ENCODE peak calls at places on chromosomes 2 and 18, in eight cellular contexts. Y, E, L, M, S, U, D and X are unnamed samples.

GRCh38 chr2:144596074-144596871 is 76.4 kb upstream of the ZEB2 start:
- DNase-seq in M (no peak), Y (no peak), S (peak; percentile 9), E (no peak), L (no peak), U (no peak), D (no peak), X (peak; percentile 41)

GRCh38 chr18:9707381-9708056 is 582 bp upstream of the RAB31 start:
- DNase-seq in E (no peak), M (no peak), S (no peak), U (no peak), Y (no peak), D (no peak), L (peak; percentile 60), X (no peak)

GRCh38 chr2:136319227-136319626 is 201.3 kb upstream of the CXCR4 start:
- DNase-seq in U (no peak), L (no peak), Y (no peak), S (no peak), M (no peak), E (no peak), D (no peak), X (no peak)

GRCh38 chr18:12255626-12256026 is 1.5 kb downstream of the CIDEA start:
- DNase-seq in D (no peak), M (no peak), U (no peak), Y (no peak), S (no peak), E (peak; percentile 50), L (no peak), X (no peak)

GRCh38 chr18:58287626-58288289 is 243.7 kb downstream of the NEDD4L start:
- DNase-seq in L (no peak), S (no peak), M (no peak), D (peak; percentile 71), E (no peak), U (peak; percentile 46), Y (no peak), X (no peak)

GRCh38 chr2:181685150-181685688 is 4.9 kb upstream of the NEUROD1 start:
- DNase-seq in S (no peak), U (no peak), M (no peak), E (no peak), Y (no peak), L (no peak), D (no peak), X (no peak)

GRCh38 chr2:30666307-30666874 is 140.9 kb downstream of the CAPN13 start:
- DNase-seq in L (peak; percentile 70), U (peak; percentile 36), M (no peak), E (no peak), Y (no peak), D (no peak), S (no peak), X (no peak)

GRCh38 chr2:29039718-29040480 is 34.4 kb downstream of the PCARE start:
- DNase-seq in U (no peak), E (no peak), L (no peak), S (no peak), Y (no peak), M (no peak), D (no peak), X (no peak)

GRCh38 chr18:6120820-6121279 is 225.5 kb upstream of the TMEM200C start:
- DNase-seq in U (no peak), E (no peak), L (no peak), Y (no peak), M (no peak), S (no peak), D (no peak), X (peak; percentile 52)

GRCh38 chr2:158460632-158461297 is 4.0 kb downstream of the PKP4 start:
- DNase-seq in L (no peak), Y (no peak), S (no peak), D (no peak), E (no peak), M (no peak), U (no peak), X (no peak)

GRCh38 chr18:72762505-72763122 is 105.2 kb downstream of the NETO1 start:
- DNase-seq in D (no peak), U (peak; percentile 9), E (peak; percentile 6), L (no peak), M (no peak), Y (no peak), S (peak; percentile 21), X (no peak)

GRCh38 chr2:70964596-70965386 is 13.6 kb upstream of the ANKRD53 start:
- DNase-seq in D (peak; percentile 83), S (peak; percentile 64), M (no peak), Y (peak; percentile 79), L (peak; percentile 72), U (peak; percentile 67), E (peak; percentile 36), X (peak; percentile 79)

GRCh38 chr18:24362757-24363156 is 34.9 kb downstream of the OSBPL1A start:
- DNase-seq in L (no peak), M (no peak), E (no peak), U (no peak), D (no peak), S (peak; percentile 55), Y (no peak), X (no peak)

GRCh38 chr18:7872569-7872968 is 305.5 kb downstream of the PTPRM start:
- DNase-seq in D (no peak), E (peak; percentile 71), L (no peak), Y (no peak), S (no peak), U (no peak), M (no peak), X (peak; percentile 72)

GRCh38 chr2:239393401-239393940 is 7.3 kb downstream of the HDAC4 start:
- DNase-seq in S (no peak), L (no peak), E (no peak), D (peak; percentile 55), U (peak; percentile 27), Y (peak; percentile 55), M (no peak), X (peak; percentile 72)

GRCh38 chr2:46780801-46781445 is 134.7 kb downstream of the MCFD2 start:
- DNase-seq in U (no peak), Y (no peak), E (no peak), M (peak; percentile 33), D (peak; percentile 33), S (no peak), L (peak; percentile 66), X (no peak)

GRCh38 chr2:13180729-13181128 is 464.0 kb downstream of the TRIB2 start:
- DNase-seq in L (no peak), M (no peak), S (no peak), E (no peak), U (no peak), D (no peak), Y (no peak), X (no peak)
- H3K9me3 ChIP-seq in L (no peaks in the 10 kb centered on the region), M (peaks cover 19% of the 10 kb centered on the region), S (no peaks in the 10 kb centered on the region), E (no peaks in the 10 kb centered on the region), U (no peaks in the 10 kb centered on the region), D (no peaks in the 10 kb centered on the region), Y (no peaks in the 10 kb centered on the region), X (no peaks in the 10 kb centered on the region)

GRCh38 chr2:74834806-74835755 is 1.2 kb downstream of the HK2 start:
- DNase-seq in S (no peak), E (no peak), Y (peak; percentile 49), U (peak; percentile 36), D (peak; percentile 65), M (peak; percentile 65), L (no peak), X (peak; percentile 24)
- TF ChIP-seq POLR2A in S (peak; percentile 48), E (no peak), Y (no peak), U (no peak), D (peak; percentile 18), M (peak; percentile 82), L (no peak), X (no peak)

DNA sequence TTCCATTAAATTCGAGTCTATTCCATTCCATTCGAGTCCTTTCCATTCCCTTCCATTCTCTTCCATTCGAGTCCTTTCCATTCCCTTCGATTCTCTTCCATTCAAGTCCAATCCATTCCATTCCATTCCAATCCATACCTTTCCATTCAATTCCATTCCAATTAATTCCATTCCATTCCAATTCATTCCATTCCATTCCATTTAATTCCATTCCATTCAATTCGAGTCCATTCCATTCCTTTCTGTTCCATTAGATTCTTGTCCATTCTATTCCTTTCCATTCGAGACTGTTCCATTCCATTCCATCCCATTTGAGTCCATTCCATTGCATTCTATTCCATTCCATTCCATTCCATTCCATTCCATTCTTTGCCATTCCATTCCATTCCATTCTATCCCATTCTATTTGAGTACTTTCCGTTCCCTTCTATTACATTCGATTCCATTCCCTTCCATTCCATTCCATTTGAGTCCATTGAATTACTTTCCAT is 1130.0 kb downstream of the RPIA start:
- DNase-seq in Y (no peak), E (no peak), L (no peak), M (no peak), D (no peak), U (no peak), S (no peak), X (no peak)
- H3K9me3 ChIP-seq in Y (no peaks in the 10 kb centered on the region), E (peaks cover 34% of the 10 kb centered on the region), L (peaks cover 25% of the 10 kb centered on the region), M (peaks cover 76% of the 10 kb centered on the region), D (peaks cover 28% of the 10 kb centered on the region), U (peaks cover 5% of the 10 kb centered on the region), S (no peaks in the 10 kb centered on the region), X (no peaks in the 10 kb centered on the region)

GRCh38 chr2:85607268-85608215 is 4.3 kb downstream of the C2orf68 start:
- DNase-seq in L (no peak), Y (no peak), M (no peak), S (peak; percentile 46), U (no peak), D (no peak), E (no peak), X (no peak)
- TF ChIP-seq POLR2A in L (no peak), Y (no peak), M (no peak), S (no peak), U (no peak), D (no peak), E (no peak), X (no peak)

GRCh38 chr18:43886341-43886740 is 609.1 kb upstream of the SYT4 start:
- DNase-seq in M (no peak), L (no peak), E (no peak), S (no peak), U (no peak), Y (no peak), D (no peak), X (no peak)
- H3K9me3 ChIP-seq in M (no peaks in the 10 kb centered on the region), L (no peaks in the 10 kb centered on the region), E (peaks cover 4% of the 10 kb centered on the region), S (no peaks in the 10 kb centered on the region), U (no peaks in the 10 kb centered on the region), Y (no peaks in the 10 kb centered on the region), D (no peaks in the 10 kb centered on the region), X (no peaks in the 10 kb centered on the region)

GRCh38 chr2:96485751-96486643 is 19.2 kb downstream of the NEURL3 start:
- DNase-seq in U (peak; percentile 85), Y (no peak), E (no peak), M (no peak), L (peak; percentile 75), S (peak; percentile 72), D (peak; percentile 79), X (peak; percentile 69)
- TF ChIP-seq POLR2A in U (peak; percentile 88), Y (no peak), E (no peak), M (no peak), L (peak; percentile 69), S (peak; percentile 64), D (peak; percentile 73), X (peak; percentile 10)